ENCODE peak calls at places on chromosomes 6 and 20, in seven cellular contexts. P, E, Q, H, X, T and W are unnamed samples.
A peak's percentile ranks its signal among the peaks of the same experiment; 100 is the strongest.

GRCh38 chr6:151007069-151007468 is 141.6 kb downstream of the MTHFD1L start:
- DNase-seq in P (no peak), E (no peak), Q (no peak), H (no peak), X (no peak), T (no peak), W (no peak)

GRCh38 chr20:23159256-23159922 is 73.3 kb upstream of the CD93 start:
- DNase-seq in P (peak; percentile 51), E (no peak), Q (no peak), H (no peak), X (no peak), T (no peak), W (no peak)

GRCh38 chr20:4919047-4919704 is 82.1 kb downstream of the SLC23A2 start:
- DNase-seq in P (no peak), E (no peak), Q (no peak), H (no peak), X (no peak), T (no peak), W (no peak)

GRCh38 chr20:51350941-51351631 is 191.4 kb downstream of the NFATC2 start:
- DNase-seq in P (peak; percentile 89), E (peak; percentile 25), Q (no peak), H (no peak), X (no peak), T (no peak), W (no peak)

GRCh38 chr20:57250607-57251343 is 15.7 kb downstream of the BMP7 start:
- DNase-seq in P (peak; percentile 45), E (no peak), Q (no peak), H (peak; percentile 51), X (no peak), T (no peak), W (no peak)

GRCh38 chr6:132934496-132934895 is 120.1 kb downstream of the RPS12 start:
- DNase-seq in P (no peak), E (peak; percentile 24), Q (no peak), H (no peak), X (no peak), T (no peak), W (no peak)

GRCh38 chr6:10595731-10596664 is 74.8 kb downstream of the GCNT2 start:
- DNase-seq in P (peak; percentile 75), E (peak; percentile 21), Q (no peak), H (no peak), X (no peak), T (no peak), W (no peak)

GRCh38 chr6:154930490-154930889 is 64.6 kb upstream of the TIAM2 start:
- DNase-seq in P (no peak), E (no peak), Q (no peak), H (no peak), X (no peak), T (no peak), W (no peak)

GRCh38 chr20:14882846-14883245 is 545.4 kb upstream of the FLRT3 start:
- DNase-seq in P (no peak), E (no peak), Q (no peak), H (no peak), X (no peak), T (no peak), W (no peak)

GRCh38 chr6:153503810-153504209 is 372.7 kb upstream of the RGS17 start:
- DNase-seq in P (peak; percentile 1), E (no peak), Q (no peak), H (no peak), X (no peak), T (no peak), W (no peak)

GRCh38 chr6:100088009-100088408 is 94.0 kb upstream of the MCHR2 start:
- DNase-seq in P (no peak), E (no peak), Q (no peak), H (no peak), X (no peak), T (no peak), W (no peak)

GRCh38 chr20:19940945-19941590 is 76.1 kb upstream of the NAA20 start:
- DNase-seq in P (peak; percentile 70), E (no peak), Q (no peak), H (no peak), X (no peak), T (no peak), W (no peak)

GRCh38 chr20:60204601-60205000 is 246.4 kb downstream of the CDH26 start:
- DNase-seq in P (no peak), E (no peak), Q (no peak), H (no peak), X (no peak), T (no peak), W (no peak)

GRCh38 chr6:39228992-39229767 is at the start of gene KCNK5:
- DNase-seq in P (peak; percentile 42), E (no peak), Q (peak; percentile 48), H (peak; percentile 87), X (peak; percentile 23), T (peak; percentile 45), W (peak; percentile 48)

GRCh38 chr20:23063573-23063972 is 14.1 kb upstream of the THBD start:
- DNase-seq in P (no peak), E (no peak), Q (no peak), H (no peak), X (no peak), T (no peak), W (no peak)

GRCh38 chr6:166637806-166638458 is 10.9 kb upstream of the RPS6KA2 start:
- DNase-seq in P (no peak), E (no peak), Q (no peak), H (no peak), X (no peak), T (no peak), W (no peak)

GRCh38 chr20:17992847-17993508 is 24.2 kb downstream of the MGME1 start:
- DNase-seq in P (no peak), E (no peak), Q (no peak), H (no peak), X (no peak), T (no peak), W (no peak)

GRCh38 chr6:155604991-155605390 is 149.4 kb upstream of the NOX3 start:
- DNase-seq in P (no peak), E (peak; percentile 33), Q (no peak), H (no peak), X (no peak), T (no peak), W (no peak)

GRCh38 chr6:111597687-111598086 is 8.0 kb downstream of the TRAF3IP2 start:
- DNase-seq in P (no peak), E (no peak), Q (no peak), H (no peak), X (no peak), T (no peak), W (no peak)

GRCh38 chr20:36128463-36129176 is 25.9 kb upstream of the EPB41L1 start:
- DNase-seq in P (peak; percentile 89), E (peak; percentile 73), Q (no peak), H (no peak), X (no peak), T (no peak), W (no peak)